ENCODE peak calls at places on chromosomes 7 and 10, in five cellular contexts. W is endodermal cell, S is progenitor cell of endocrine pancreas, I is RWPE1, C is osteocyte. Z is an unnamed sample.

GRCh38 chr7:143367972-143368371 is 5.5 kb upstream of the FAM131B start:
- DNase-seq in C (no peak), S (no peak), I (no peak), W (no peak), Z (no peak)

GRCh38 chr10:72088879-72089585 is 681 bp upstream of the SPOCK2 start:
- DNase-seq in S (no peak), C (no peak), I (no peak), W (peak; percentile 72), Z (no peak)

GRCh38 chr7:110157631-110158362 is 933.1 kb upstream of the LRRN3 start:
- DNase-seq in S (no peak), W (no peak), C (no peak), I (peak; percentile 3), Z (no peak)

GRCh38 chr7:120805636-120806388 is 52.1 kb downstream of the TSPAN12 start:
- DNase-seq in S (peak; percentile 37), C (peak; percentile 87), W (peak; percentile 86), I (peak; percentile 37), Z (no peak)

GRCh38 chr10:124587811-124588211 is 126.2 kb downstream of the LHPP start:
- DNase-seq in W (no peak), I (no peak), C (no peak), S (no peak), Z (no peak)

GRCh38 chr10:21002097-21002878 is 105.2 kb upstream of the NEBL start:
- DNase-seq in S (no peak), C (no peak), I (peak; percentile 68), W (no peak), Z (no peak)

GRCh38 chr7:113922049-113922448 is 3.2 kb upstream of the PPP1R3A start:
- DNase-seq in S (no peak), C (no peak), I (no peak), W (no peak), Z (no peak)

GRCh38 chr10:132904169-132904813 is 38.1 kb downstream of the CFAP46 start:
- DNase-seq in C (no peak), W (peak; percentile 87), S (peak; percentile 38), I (peak; percentile 69), Z (no peak)

GRCh38 chr7:129341838-129342806 is 92.1 kb upstream of the STRIP2 start:
- DNase-seq in S (no peak), W (no peak), I (no peak), C (no peak), Z (no peak)
- TF ChIP-seq CTCF in S (no peak), W (no peak), I (no peak), C (no peak), Z (no peak)

GRCh38 chr7:43729214-43729923 is at the start of gene COA1:
- DNase-seq in W (peak; percentile 92), I (peak; percentile 86), C (peak; percentile 91), S (peak; percentile 56), Z (peak; percentile 84)
- TF ChIP-seq CTCF in W (peak; percentile 29), I (no peak), C (no peak), S (peak; percentile 24), Z (peak; percentile 15)

DNA sequence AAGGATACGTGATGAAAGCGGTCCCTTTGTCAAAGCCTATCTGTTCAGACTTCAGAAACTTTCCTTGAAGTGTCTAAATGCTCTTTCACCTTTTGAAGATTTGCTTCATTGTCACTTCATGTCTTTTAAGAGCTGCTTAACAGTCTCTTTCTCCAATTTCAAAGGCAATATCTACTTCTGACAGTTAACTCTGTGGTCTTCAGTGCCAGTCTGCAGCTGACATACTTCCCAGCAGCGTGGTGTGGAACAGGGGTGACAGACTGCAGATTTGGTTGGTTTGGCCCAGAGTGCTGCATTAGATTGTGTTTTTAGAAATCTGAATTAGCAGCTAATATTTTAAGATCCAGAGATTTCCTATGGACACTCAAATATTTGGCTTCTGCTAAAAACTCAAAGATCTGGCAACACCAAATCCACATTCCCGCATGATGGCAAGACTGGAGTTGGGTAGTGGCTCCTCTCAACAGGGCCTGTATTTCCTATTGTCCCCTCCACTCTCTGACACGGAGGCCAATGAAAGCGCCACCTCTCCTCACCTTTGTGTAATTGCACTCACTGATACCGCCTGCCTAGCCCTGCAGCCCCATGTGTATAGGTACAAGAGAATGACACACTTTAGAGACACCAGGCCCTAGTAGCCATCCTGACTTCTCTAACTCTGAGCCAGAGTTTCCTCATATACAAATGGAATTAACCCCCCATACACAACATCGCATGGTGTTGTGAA is 11.5 kb downstream of the SCRN1 start:
- DNase-seq in W (peak; percentile 89), I (no peak), C (no peak), S (no peak), Z (no peak)
- TF ChIP-seq CTCF in W (peak; percentile 78), I (no peak), C (no peak), S (peak; percentile 38), Z (peak; percentile 46)

DNA sequence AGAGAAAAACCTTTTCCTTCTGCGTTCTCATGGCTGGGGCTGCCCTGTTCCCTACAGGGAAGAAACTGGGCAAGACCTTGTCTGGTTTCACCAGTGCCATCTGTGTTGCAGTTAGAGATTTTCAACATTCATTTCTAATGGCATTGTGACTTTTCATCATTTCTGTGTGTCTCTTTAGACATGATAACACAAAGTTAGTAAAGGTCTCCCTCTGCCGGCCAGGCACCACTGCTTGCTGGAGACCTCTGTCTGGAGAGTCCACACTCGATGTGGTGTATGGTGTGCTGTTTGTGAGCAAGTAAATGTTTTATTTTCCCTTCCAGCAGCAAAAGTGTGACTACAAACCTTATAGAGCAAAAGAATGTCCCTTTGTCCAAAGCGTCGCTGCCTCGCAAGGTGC is 213.5 kb downstream of the PAXIP1 start:
- DNase-seq in I (no peak), C (no peak), S (no peak), W (peak; percentile 75), Z (no peak)
- TF ChIP-seq CTCF in I (no peak), C (no peak), S (peak; percentile 44), W (peak; percentile 69), Z (peak; percentile 68)

DNA sequence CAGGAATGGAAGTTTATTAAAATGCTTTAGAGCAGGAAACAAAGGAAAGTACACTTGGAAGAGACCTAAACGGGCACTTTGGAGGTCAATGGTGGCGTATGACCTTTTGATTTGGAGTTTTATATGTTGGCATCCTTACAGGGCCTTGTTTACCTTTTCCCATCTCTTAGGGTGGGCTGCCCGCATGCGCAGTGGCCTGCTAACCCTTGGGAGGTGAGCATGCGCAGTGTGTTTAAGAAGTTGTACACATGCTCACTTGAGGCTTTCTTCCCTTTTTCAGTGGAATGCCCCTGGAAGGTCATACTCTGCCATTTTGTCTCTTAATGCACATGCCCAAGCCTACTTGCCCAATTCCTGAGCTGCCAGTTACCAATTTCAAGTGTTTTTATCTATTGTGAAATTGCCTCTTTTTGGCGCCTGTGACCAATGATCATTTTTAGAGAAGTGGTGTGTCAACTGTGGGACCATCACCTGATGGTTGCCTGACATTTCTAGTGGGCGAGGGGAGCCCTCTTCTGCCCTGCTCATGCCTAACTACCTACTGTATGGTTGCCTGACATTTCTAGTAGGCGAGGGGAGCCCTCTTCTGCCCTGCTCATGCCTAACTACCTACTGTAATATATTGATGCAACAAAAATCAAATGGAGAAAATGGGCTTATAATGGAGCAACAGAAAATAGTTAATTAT is 138.0 kb downstream of the PPP1R9A start:
- DNase-seq in S (no peak), C (no peak), W (peak; percentile 58), I (no peak), Z (no peak)
- TF ChIP-seq CTCF in S (no peak), C (peak; percentile 57), W (peak; percentile 65), I (no peak), Z (no peak)

Z was measured in type B pancreatic cell.